ENCODE peak calls at places on chromosomes 11 and 22, in four cellular contexts. G is endothelial cell of umbilical vein, K is GM12878, U is K562. R is an unnamed sample.

GRCh38 chr11:12897390-12897789 is 111.7 kb upstream of the RASSF10 start:
- DNase-seq in U (no peak), K (no peak), G (no peak), R (no peak)

GRCh38 chr11:2380396-2380795 is 3.3 kb downstream of the CD81 start:
- DNase-seq in G (no peak), U (no peak), K (no peak), R (no peak)

GRCh38 chr11:12677131-12677530 is 2.9 kb downstream of the TEAD1 start:
- DNase-seq in K (no peak), U (no peak), G (peak), R (no peak)

GRCh38 chr11:77107950-77108349 is 5.3 kb downstream of the OMP start:
- DNase-seq in K (no peak), U (no peak), G (peak), R (peak)

GRCh38 chr11:13094930-13095687 is 86.0 kb downstream of the RASSF10 start:
- DNase-seq in K (no peak), U (no peak), G (no peak), R (no peak)

GRCh38 chr11:126194121-126194543 is 17.3 kb downstream of the RPUSD4 start:
- DNase-seq in K (no peak), G (peak), U (peak), R (peak)

GRCh38 chr11:120020981-120021380 is 116.9 kb downstream of the TRIM29 start:
- DNase-seq in U (no peak), G (no peak), K (no peak), R (no peak)

GRCh38 chr11:68314203-68314885 is 2.0 kb downstream of the LRP5 start:
- DNase-seq in U (peak), K (no peak), G (peak), R (no peak)

GRCh38 chr11:116500833-116501622 is 271.8 kb downstream of the BUD13 start:
- DNase-seq in G (no peak), K (no peak), U (no peak), R (no peak)

GRCh38 chr22:23178512-23179254 is 1.6 kb upstream of the BCR start:
- DNase-seq in U (peak), K (no peak), G (peak), R (peak)

GRCh38 chr11:45662665-45663485 is 2.5 kb downstream of the CHST1 start:
- DNase-seq in G (peak), U (peak), K (no peak), R (peak)

GRCh38 chr11:114478768-114479167 is 39.5 kb downstream of the REXO2 start:
- DNase-seq in U (no peak), G (no peak), K (no peak), R (no peak)

GRCh38 chr11:84289381-84289906 is 1003.3 kb upstream of the CCDC90B start:
- DNase-seq in G (no peak), U (no peak), K (peak), R (peak)

GRCh38 chr11:28337701-28338100 is 229.5 kb downstream of the METTL15 start:
- DNase-seq in K (no peak), U (no peak), G (no peak), R (peak)

GRCh38 chr11:133660202-133660568 is 127.9 kb upstream of the OPCML start:
- DNase-seq in U (no peak), G (no peak), K (no peak), R (no peak)

GRCh38 chr22:19291580-19292261 is at the start of gene CLTCL1:
- DNase-seq in K (peak), U (peak), G (peak), R (peak)

GRCh38 chr11:82733444-82734119 is at the start of gene FAM181B:
- DNase-seq in G (peak), U (peak), K (no peak), R (no peak)

GRCh38 chr11:77151804-77152513 is 23.9 kb downstream of the MYO7A start:
- DNase-seq in G (no peak), U (no peak), K (peak), R (peak)

GRCh38 chr22:42443240-42444059 is 11.2 kb upstream of the NFAM1 start:
- DNase-seq in G (no peak), U (no peak), K (no peak), R (no peak)

GRCh38 chr22:44670220-44670983 is 31.6 kb upstream of the PRR5 start:
- DNase-seq in K (no peak), U (no peak), G (no peak), R (no peak)

GRCh38 chr11:2860636-2861035 is 24.9 kb downstream of the CDKN1C start:
- DNase-seq in U (no peak), K (peak), G (no peak), R (peak)

GRCh38 chr22:23752090-23752691 is 1.3 kb upstream of the ZNF70 start:
- DNase-seq in G (no peak), U (no peak), K (no peak), R (no peak)

GRCh38 chr11:23423656-23424055 is 563.4 kb upstream of the CCDC179 start:
- DNase-seq in U (no peak), G (no peak), K (no peak), R (no peak)

GRCh38 chr11:106959800-106960199 is 58.5 kb downstream of the GUCY1A2 start:
- DNase-seq in K (no peak), U (no peak), G (no peak), R (no peak)

GRCh38 chr11:12817681-12818332 is 143.6 kb downstream of the TEAD1 start:
- DNase-seq in G (no peak), U (no peak), K (no peak), R (peak)

GRCh38 chr11:62399172-62399867 is 19.5 kb upstream of the SCGB1A1 start:
- DNase-seq in U (no peak), K (no peak), G (no peak), R (no peak)

GRCh38 chr22:39175127-39176066 is 22.9 kb upstream of the CBX7 start:
- DNase-seq in K (no peak), G (peak), U (no peak), R (no peak)

GRCh38 chr22:30178180-30179126 is 68.1 kb downstream of the LIF start:
- DNase-seq in G (no peak), U (no peak), K (no peak), R (no peak)

GRCh38 chr22:46463435-46464227 is 73.8 kb downstream of the CELSR1 start:
- DNase-seq in U (no peak), G (no peak), K (no peak), R (no peak)

GRCh38 chr22:47444746-47445065 is 682.3 kb downstream of the TBC1D22A start:
- DNase-seq in K (no peak), G (no peak), U (no peak), R (no peak)

GRCh38 chr11:58006940-58007339 is 16.7 kb upstream of the OR9Q1 start:
- DNase-seq in U (no peak), K (no peak), G (peak), R (peak)

GRCh38 chr11:57321996-57322880 is 2.5 kb downstream of the TNKS1BP1 start:
- DNase-seq in G (peak), K (no peak), U (peak), R (peak)

GRCh38 chr11:76782526-76783293 is 446 bp upstream of the TSKU start:
- DNase-seq in G (peak), K (no peak), U (peak), R (peak)

GRCh38 chr22:22396741-22397291 is 111.7 kb downstream of the ZNF280B start:
- DNase-seq in U (peak), G (no peak), K (no peak), R (no peak)

GRCh38 chr22:42431401-42432019 is 693 bp downstream of the NFAM1 start:
- DNase-seq in U (no peak), K (no peak), G (no peak), R (no peak)

GRCh38 chr22:40436460-40437431 is 66.4 kb downstream of the SGSM3 start:
- DNase-seq in K (peak), G (peak), U (peak), R (peak)
- TF ChIP-seq FOS in K (no peak), G (no peak), U (no peak), R (no peak)

GRCh38 chr11:64341429-64341828 is 1.4 kb downstream of the CCDC88B start:
- DNase-seq in K (no peak), U (no peak), G (no peak), R (no peak)
- TF ChIP-seq FOS in K (no peak), U (no peak), G (no peak), R (no peak)

GRCh38 chr11:113203332-113203731 is 111.1 kb upstream of the TTC12 start:
- DNase-seq in K (no peak), G (no peak), U (no peak), R (no peak)

GRCh38 chr11:113202431-113202830 is 112.0 kb upstream of the TTC12 start:
- DNase-seq in K (no peak), U (no peak), G (no peak), R (no peak)

GRCh38 chr11:113201055-113201818 is 113.1 kb upstream of the TTC12 start:
- DNase-seq in G (no peak), K (no peak), U (no peak), R (no peak)

GRCh38 chr11:113198907-113199660 is 115.3 kb upstream of the TTC12 start:
- DNase-seq in K (no peak), G (no peak), U (no peak), R (no peak)

GRCh38 chr11:113204280-113204679 is 110.1 kb upstream of the TTC12 start:
- DNase-seq in U (no peak), K (no peak), G (no peak), R (no peak)
- TF ChIP-seq FOS in U (no peak), K (no peak), G (no peak), R (no peak)

GRCh38 chr11:59281177-59281576 is 68.5 kb upstream of the MPEG1 start:
- DNase-seq in G (no peak), K (no peak), U (no peak), R (no peak)
- TF ChIP-seq FOS in G (no peak), K (no peak), U (no peak), R (no peak)

GRCh38 chr11:100403817-100404216 is 283.3 kb upstream of the ARHGAP42 start:
- DNase-seq in U (no peak), G (no peak), K (no peak), R (peak)
- TF ChIP-seq FOS in U (no peak), G (no peak), K (no peak), R (peak)

GRCh38 chr11:64970731-64971151 is 1.2 kb downstream of the MAJIN start:
- DNase-seq in K (no peak), U (no peak), G (peak), R (no peak)
- TF ChIP-seq FOS in K (no peak), U (no peak), G (no peak), R (no peak)

R was measured in IMR-90.